ENCODE peak calls at places on chromosome 10, in eight cellular contexts. One of them, this sample, is unnamed.

GRCh38 chr10:63866747-63867140 is 345.5 kb downstream of the REEP3 start:
- DNase-seq in 8988T: no peak
- DNase-seq in effector memory CD8-positive, alpha-beta T cell: no peak
- DNase-seq in mammary epithelial cell: peak; percentile 16
- DNase-seq in amniotic epithelial cell: peak; percentile 11
- DNase-seq in NCI-H2029 treated with DMSO at 0.1 percent for 48 hours: no peak
- DNase-seq in NCI-H82: peak; percentile 47
- DNase-seq in NCI-H510A treated with DMSO at 0.1 percent for 48 hours: peak; percentile 4
- DNase-seq in this sample: peak; percentile 21

GRCh38 chr10:125691160-125691981 is 8.4 kb upstream of the TEX36 start:
- DNase-seq in NCI-H510A treated with DMSO at 0.1 percent for 48 hours: peak; percentile 36
- DNase-seq in NCI-H2029 treated with DMSO at 0.1 percent for 48 hours: no peak
- DNase-seq in NCI-H82: no peak
- DNase-seq in effector memory CD8-positive, alpha-beta T cell: no peak
- DNase-seq in amniotic epithelial cell: no peak
- DNase-seq in 8988T: no peak
- DNase-seq in mammary epithelial cell: no peak
- DNase-seq in this sample: peak; percentile 82

GRCh38 chr10:98259606-98260319 is 8.2 kb downstream of the LOXL4 start:
- DNase-seq in amniotic epithelial cell: no peak
- DNase-seq in effector memory CD8-positive, alpha-beta T cell: no peak
- DNase-seq in 8988T: no peak
- DNase-seq in NCI-H2029 treated with DMSO at 0.1 percent for 48 hours: no peak
- DNase-seq in NCI-H82: no peak
- DNase-seq in mammary epithelial cell: no peak
- DNase-seq in NCI-H510A treated with DMSO at 0.1 percent for 48 hours: peak; percentile 3
- DNase-seq in this sample: no peak

GRCh38 chr10:122292376-122292775 is 21.3 kb downstream of the BTBD16 start:
- DNase-seq in NCI-H2029 treated with DMSO at 0.1 percent for 48 hours: no peak
- DNase-seq in amniotic epithelial cell: no peak
- DNase-seq in 8988T: no peak
- DNase-seq in effector memory CD8-positive, alpha-beta T cell: no peak
- DNase-seq in mammary epithelial cell: no peak
- DNase-seq in NCI-H510A treated with DMSO at 0.1 percent for 48 hours: no peak
- DNase-seq in NCI-H82: no peak
- DNase-seq in this sample: no peak

GRCh38 chr10:101569465-101569837 is 18.6 kb downstream of the POLL start:
- DNase-seq in amniotic epithelial cell: no peak
- DNase-seq in NCI-H2029 treated with DMSO at 0.1 percent for 48 hours: no peak
- DNase-seq in 8988T: no peak
- DNase-seq in effector memory CD8-positive, alpha-beta T cell: no peak
- DNase-seq in NCI-H82: no peak
- DNase-seq in mammary epithelial cell: no peak
- DNase-seq in NCI-H510A treated with DMSO at 0.1 percent for 48 hours: no peak
- DNase-seq in this sample: no peak

GRCh38 chr10:63593576-63593975 is 72.4 kb downstream of the REEP3 start:
- DNase-seq in NCI-H2029 treated with DMSO at 0.1 percent for 48 hours: no peak
- DNase-seq in 8988T: no peak
- DNase-seq in effector memory CD8-positive, alpha-beta T cell: no peak
- DNase-seq in NCI-H510A treated with DMSO at 0.1 percent for 48 hours: no peak
- DNase-seq in NCI-H82: peak; percentile 70
- DNase-seq in mammary epithelial cell: no peak
- DNase-seq in amniotic epithelial cell: peak; percentile 52
- DNase-seq in this sample: no peak

GRCh38 chr10:95739046-95739445 is 16.9 kb upstream of the ENTPD1 start:
- DNase-seq in effector memory CD8-positive, alpha-beta T cell: no peak
- DNase-seq in NCI-H2029 treated with DMSO at 0.1 percent for 48 hours: no peak
- DNase-seq in NCI-H82: no peak
- DNase-seq in mammary epithelial cell: no peak
- DNase-seq in 8988T: no peak
- DNase-seq in amniotic epithelial cell: no peak
- DNase-seq in NCI-H510A treated with DMSO at 0.1 percent for 48 hours: no peak
- DNase-seq in this sample: no peak

GRCh38 chr10:120689766-120690539 is 161.2 kb upstream of the WDR11 start:
- DNase-seq in mammary epithelial cell: no peak
- DNase-seq in effector memory CD8-positive, alpha-beta T cell: peak; percentile 5
- DNase-seq in amniotic epithelial cell: no peak
- DNase-seq in NCI-H82: no peak
- DNase-seq in 8988T: no peak
- DNase-seq in NCI-H510A treated with DMSO at 0.1 percent for 48 hours: no peak
- DNase-seq in NCI-H2029 treated with DMSO at 0.1 percent for 48 hours: no peak
- DNase-seq in this sample: peak; percentile 7

GRCh38 chr10:15642095-15642494 is 77.6 kb downstream of the ITGA8 start:
- DNase-seq in amniotic epithelial cell: no peak
- DNase-seq in NCI-H82: no peak
- DNase-seq in mammary epithelial cell: no peak
- DNase-seq in NCI-H510A treated with DMSO at 0.1 percent for 48 hours: no peak
- DNase-seq in effector memory CD8-positive, alpha-beta T cell: no peak
- DNase-seq in 8988T: peak; percentile 15
- DNase-seq in NCI-H2029 treated with DMSO at 0.1 percent for 48 hours: no peak
- DNase-seq in this sample: peak; percentile 27

GRCh38 chr10:31190488-31190887 is 128.5 kb upstream of the ZEB1 start:
- DNase-seq in amniotic epithelial cell: no peak
- DNase-seq in NCI-H510A treated with DMSO at 0.1 percent for 48 hours: no peak
- DNase-seq in effector memory CD8-positive, alpha-beta T cell: no peak
- DNase-seq in 8988T: no peak
- DNase-seq in mammary epithelial cell: no peak
- DNase-seq in NCI-H82: no peak
- DNase-seq in NCI-H2029 treated with DMSO at 0.1 percent for 48 hours: no peak
- DNase-seq in this sample: no peak

GRCh38 chr10:116270691-116271592 is 2.1 kb downstream of the GFRA1 start:
- DNase-seq in NCI-H82: no peak
- DNase-seq in 8988T: no peak
- DNase-seq in NCI-H510A treated with DMSO at 0.1 percent for 48 hours: no peak
- DNase-seq in mammary epithelial cell: no peak
- DNase-seq in NCI-H2029 treated with DMSO at 0.1 percent for 48 hours: no peak
- DNase-seq in effector memory CD8-positive, alpha-beta T cell: no peak
- DNase-seq in amniotic epithelial cell: no peak
- DNase-seq in this sample: no peak

GRCh38 chr10:97399843-97400545 is 1.1 kb downstream of the RRP12 start:
- DNase-seq in NCI-H82: peak; percentile 63
- DNase-seq in 8988T: no peak
- DNase-seq in NCI-H510A treated with DMSO at 0.1 percent for 48 hours: peak; percentile 77
- DNase-seq in amniotic epithelial cell: peak; percentile 69
- DNase-seq in mammary epithelial cell: peak; percentile 70
- DNase-seq in NCI-H2029 treated with DMSO at 0.1 percent for 48 hours: no peak
- DNase-seq in effector memory CD8-positive, alpha-beta T cell: no peak
- DNase-seq in this sample: peak; percentile 68

GRCh38 chr10:80945267-80945880 is 407.7 kb downstream of the SH2D4B start:
- DNase-seq in effector memory CD8-positive, alpha-beta T cell: no peak
- DNase-seq in NCI-H82: peak; percentile 41
- DNase-seq in mammary epithelial cell: no peak
- DNase-seq in amniotic epithelial cell: no peak
- DNase-seq in 8988T: no peak
- DNase-seq in NCI-H2029 treated with DMSO at 0.1 percent for 48 hours: no peak
- DNase-seq in NCI-H510A treated with DMSO at 0.1 percent for 48 hours: no peak
- DNase-seq in this sample: no peak

GRCh38 chr10:119655566-119656001 is 4.4 kb downstream of the BAG3 start:
- DNase-seq in 8988T: no peak
- DNase-seq in NCI-H82: no peak
- DNase-seq in amniotic epithelial cell: peak; percentile 93
- DNase-seq in mammary epithelial cell: peak; percentile 85
- DNase-seq in NCI-H510A treated with DMSO at 0.1 percent for 48 hours: peak; percentile 70
- DNase-seq in effector memory CD8-positive, alpha-beta T cell: peak; percentile 3
- DNase-seq in NCI-H2029 treated with DMSO at 0.1 percent for 48 hours: no peak
- DNase-seq in this sample: peak; percentile 87

GRCh38 chr10:129759214-129760002 is 204.7 kb downstream of the EBF3 start:
- DNase-seq in mammary epithelial cell: no peak
- DNase-seq in NCI-H510A treated with DMSO at 0.1 percent for 48 hours: no peak
- DNase-seq in 8988T: no peak
- DNase-seq in amniotic epithelial cell: no peak
- DNase-seq in NCI-H82: no peak
- DNase-seq in NCI-H2029 treated with DMSO at 0.1 percent for 48 hours: no peak
- DNase-seq in effector memory CD8-positive, alpha-beta T cell: no peak
- DNase-seq in this sample: no peak

GRCh38 chr10:61608255-61609040 is 54.3 kb upstream of the CABCOCO1 start:
- DNase-seq in NCI-H2029 treated with DMSO at 0.1 percent for 48 hours: no peak
- DNase-seq in mammary epithelial cell: no peak
- DNase-seq in NCI-H82: no peak
- DNase-seq in NCI-H510A treated with DMSO at 0.1 percent for 48 hours: no peak
- DNase-seq in 8988T: no peak
- DNase-seq in effector memory CD8-positive, alpha-beta T cell: no peak
- DNase-seq in amniotic epithelial cell: peak; percentile 29
- DNase-seq in this sample: peak; percentile 3

GRCh38 chr10:125878957-125879835 is 1.9 kb downstream of the DHX32 start:
- DNase-seq in NCI-H2029 treated with DMSO at 0.1 percent for 48 hours: no peak
- DNase-seq in NCI-H82: no peak
- DNase-seq in NCI-H510A treated with DMSO at 0.1 percent for 48 hours: no peak
- DNase-seq in amniotic epithelial cell: peak; percentile 83
- DNase-seq in mammary epithelial cell: peak; percentile 92
- DNase-seq in effector memory CD8-positive, alpha-beta T cell: no peak
- DNase-seq in 8988T: no peak
- DNase-seq in this sample: peak; percentile 89

GRCh38 chr10:6036861-6037321 is 25.3 kb downstream of the IL2RA start:
- DNase-seq in mammary epithelial cell: no peak
- DNase-seq in amniotic epithelial cell: no peak
- DNase-seq in effector memory CD8-positive, alpha-beta T cell: no peak
- DNase-seq in NCI-H82: no peak
- DNase-seq in NCI-H2029 treated with DMSO at 0.1 percent for 48 hours: no peak
- DNase-seq in 8988T: no peak
- DNase-seq in NCI-H510A treated with DMSO at 0.1 percent for 48 hours: no peak
- DNase-seq in this sample: no peak

GRCh38 chr10:28833313-28833712 is 156.0 kb downstream of the BAMBI start:
- DNase-seq in effector memory CD8-positive, alpha-beta T cell: no peak
- DNase-seq in mammary epithelial cell: no peak
- DNase-seq in NCI-H82: no peak
- DNase-seq in NCI-H2029 treated with DMSO at 0.1 percent for 48 hours: no peak
- DNase-seq in 8988T: no peak
- DNase-seq in amniotic epithelial cell: no peak
- DNase-seq in NCI-H510A treated with DMSO at 0.1 percent for 48 hours: no peak
- DNase-seq in this sample: no peak

GRCh38 chr10:99924451-99924850 is 85.3 kb downstream of the DNMBP start:
- DNase-seq in mammary epithelial cell: no peak
- DNase-seq in NCI-H82: no peak
- DNase-seq in 8988T: no peak
- DNase-seq in amniotic epithelial cell: no peak
- DNase-seq in NCI-H2029 treated with DMSO at 0.1 percent for 48 hours: no peak
- DNase-seq in effector memory CD8-positive, alpha-beta T cell: no peak
- DNase-seq in NCI-H510A treated with DMSO at 0.1 percent for 48 hours: peak; percentile 14
- DNase-seq in this sample: no peak